ENCODE peak calls at places on chromosomes 1 and 21, in eight cellular contexts. W, H, P, O, Z, S, F and Q are unnamed samples. For H3K27me3, the result is how much of the 10 kb centered on the place peaks cover.

GRCh38 chr1:85849660-85850059 is 141.4 kb upstream of the ZNHIT6 start:
- DNase-seq in W (no peak), H (no peak), P (no peak), O (no peak), Z (no peak), S (no peak), F (no peak), Q (no peak)

GRCh38 chr1:56934400-56935080 is 31.3 kb downstream of the C8B start:
- DNase-seq in W (no peak), H (peak), P (no peak), O (no peak), Z (no peak), S (no peak), F (no peak), Q (no peak)

GRCh38 chr1:10242811-10243210 is 32.4 kb downstream of the KIF1B start:
- DNase-seq in W (no peak), H (no peak), P (no peak), O (no peak), Z (no peak), S (no peak), F (no peak), Q (no peak)

GRCh38 chr1:186745531-186746146 is 65.4 kb upstream of the PTGS2 start:
- DNase-seq in W (no peak), H (no peak), P (no peak), O (no peak), Z (no peak), S (no peak), F (no peak), Q (no peak)

GRCh38 chr21:19507682-19508260 is 1104.2 kb upstream of the TMPRSS15 start:
- DNase-seq in W (no peak), H (no peak), P (no peak), O (no peak), Z (no peak), S (no peak), F (no peak), Q (no peak)

GRCh38 chr1:5721634-5722215 is 270.5 kb downstream of the NPHP4 start:
- DNase-seq in W (no peak), H (no peak), P (no peak), O (peak), Z (no peak), S (no peak), F (no peak), Q (no peak)

GRCh38 chr21:41369915-41370839 is 8.3 kb downstream of the MX2 start:
- DNase-seq in W (no peak), H (no peak), P (no peak), O (peak), Z (peak), S (peak), F (no peak), Q (no peak)

GRCh38 chr1:33626801-33627200 is 154.4 kb downstream of the ZSCAN20 start:
- DNase-seq in W (no peak), H (no peak), P (no peak), O (no peak), Z (no peak), S (no peak), F (no peak), Q (no peak)

GRCh38 chr1:226938903-226939438 is 1.1 kb upstream of the COQ8A start:
- DNase-seq in W (no peak), H (peak), P (no peak), O (no peak), Z (no peak), S (peak), F (no peak), Q (no peak)

GRCh38 chr1:158999301-159000069 is 10.2 kb upstream of the IFI16 start:
- DNase-seq in W (peak), H (peak), P (peak), O (peak), Z (peak), S (peak), F (peak), Q (peak)

GRCh38 chr1:43921022-43921421 is 12.6 kb upstream of the ARTN start:
- DNase-seq in W (no peak), H (no peak), P (no peak), O (no peak), Z (no peak), S (no peak), F (no peak), Q (no peak)

GRCh38 chr1:162056043-162056442 is 13.4 kb upstream of the NOS1AP start:
- DNase-seq in W (peak), H (peak), P (peak), O (peak), Z (peak), S (peak), F (peak), Q (peak)

GRCh38 chr1:182119631-182120030 is 58.1 kb upstream of the ZNF648 start:
- DNase-seq in W (no peak), H (no peak), P (no peak), O (no peak), Z (no peak), S (no peak), F (no peak), Q (no peak)

GRCh38 chr21:43716376-43717165 is 2.4 kb upstream of the PDXK start:
- DNase-seq in W (no peak), H (no peak), P (peak), O (no peak), Z (no peak), S (no peak), F (no peak), Q (no peak)

GRCh38 chr1:248841702-248842395 is 3.8 kb downstream of the ZNF672 start:
- DNase-seq in W (peak), H (peak), P (peak), O (no peak), Z (no peak), S (peak), F (peak), Q (peak)

GRCh38 chr21:19607983-19608668 is 1204.5 kb upstream of the TMPRSS15 start:
- DNase-seq in W (no peak), H (no peak), P (no peak), O (no peak), Z (no peak), S (no peak), F (peak), Q (peak)

GRCh38 chr1:59569198-59569597 is 245.6 kb upstream of the HOOK1 start:
- DNase-seq in W (no peak), H (peak), P (no peak), O (no peak), Z (no peak), S (no peak), F (no peak), Q (no peak)

GRCh38 chr1:21293537-21294265 is 3.4 kb upstream of the ECE1 start:
- DNase-seq in W (no peak), H (no peak), P (no peak), O (no peak), Z (no peak), S (no peak), F (no peak), Q (no peak)
- H3K4me3 ChIP-seq in W (no peak), H (no peak), P (no peak), O (no peak), Z (no peak), S (no peak), F (no peak), Q (no peak)

GRCh38 chr1:111814305-111814628 is 58.6 kb downstream of the DDX20 start:
- DNase-seq in W (no peak), H (no peak), P (no peak), O (no peak), Z (no peak), S (no peak), F (no peak), Q (no peak)

GRCh38 chr1:111813440-111814304 is 58.0 kb downstream of the DDX20 start:
- DNase-seq in W (no peak), H (peak), P (no peak), O (no peak), Z (no peak), S (no peak), F (no peak), Q (peak)

GRCh38 chr1:111812306-111812705 is 56.6 kb downstream of the DDX20 start:
- DNase-seq in W (no peak), H (no peak), P (no peak), O (no peak), Z (no peak), S (no peak), F (no peak), Q (no peak)

GRCh38 chr1:111811891-111812290 is 56.2 kb downstream of the DDX20 start:
- DNase-seq in W (no peak), H (no peak), P (no peak), O (no peak), Z (no peak), S (no peak), F (no peak), Q (no peak)

DNA sequence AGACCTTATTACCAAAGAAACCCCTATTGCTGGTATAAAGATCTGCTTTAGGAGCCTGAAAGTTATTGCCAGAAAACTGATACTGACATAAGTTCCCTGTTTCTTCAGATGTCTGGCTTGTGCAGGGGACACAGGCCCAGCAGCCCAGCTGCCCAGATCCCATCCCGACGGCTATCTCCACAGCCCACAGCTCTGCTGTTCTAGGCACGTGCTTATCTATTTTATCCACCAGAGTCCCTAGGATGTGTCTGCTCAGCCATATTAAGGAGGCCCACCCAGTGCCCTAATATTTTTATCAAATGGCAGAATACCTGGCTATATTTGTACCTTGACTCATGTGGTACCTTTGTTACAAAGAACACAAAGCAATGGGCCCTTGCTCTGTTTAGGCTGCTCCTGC is 58.9 kb downstream of the DDX20 start:
- DNase-seq in W (no peak), H (no peak), P (no peak), O (no peak), Z (no peak), S (no peak), F (no peak), Q (peak)
- H3K27me3 ChIP-seq in W (under half), H (under half), P (under half), O (under half), Z (under half), S (under half), F (under half), Q (under half)

GRCh38 chr1:151723726-151724370 is 2.5 kb downstream of the RIIAD1 start:
- DNase-seq in W (no peak), H (no peak), P (no peak), O (no peak), Z (no peak), S (no peak), F (no peak), Q (no peak)
- H3K4me3 ChIP-seq in W (no peak), H (no peak), P (no peak), O (no peak), Z (no peak), S (no peak), F (no peak), Q (no peak)

GRCh38 chr21:29215709-29216108 is 83.0 kb upstream of the BACH1 start:
- DNase-seq in W (no peak), H (no peak), P (no peak), O (no peak), Z (no peak), S (peak), F (no peak), Q (no peak)
- H3K27me3 ChIP-seq in W (under half), H (under half), P (under half), O (under half), Z (under half), S (under half), F (under half), Q (under half)

GRCh38 chr1:165248969-165249571 is 107.4 kb downstream of the LMX1A start:
- DNase-seq in W (no peak), H (no peak), P (no peak), O (no peak), Z (no peak), S (no peak), F (no peak), Q (no peak)
- H3K4me3 ChIP-seq in W (no peak), H (no peak), P (no peak), O (no peak), Z (no peak), S (no peak), F (no peak), Q (no peak)

GRCh38 chr1:15380606-15381508 is 28.8 kb upstream of the EFHD2 start:
- DNase-seq in W (no peak), H (no peak), P (no peak), O (no peak), Z (no peak), S (no peak), F (no peak), Q (no peak)
- H3K27me3 ChIP-seq in W (under half), H (under half), P (under half), O (under half), Z (under half), S (under half), F (under half), Q (under half)